ENCODE peak calls at places on chromosomes 6 and 20, in six cellular contexts. One of them, this sample, is unnamed.

GRCh38 chr6:319177-320131 is 27.2 kb downstream of the DUSP22 start:
- DNase-seq in EL: no peak
- DNase-seq in GM04504: no peak
- DNase-seq in NCI-H774: no peak
- DNase-seq in pancreas: peak; percentile 30
- DNase-seq in GM03348: no peak
- DNase-seq in this sample: no peak

GRCh38 chr20:20466341-20466879 is 98.5 kb downstream of the INSM1 start:
- DNase-seq in EL: peak; percentile 47
- DNase-seq in GM04504: peak; percentile 52
- DNase-seq in NCI-H774: no peak
- DNase-seq in pancreas: no peak
- DNase-seq in GM03348: peak; percentile 75
- DNase-seq in this sample: no peak

GRCh38 chr6:76072562-76072961 is at the start of gene IMPG1:
- DNase-seq in EL: no peak
- DNase-seq in GM04504: no peak
- DNase-seq in NCI-H774: no peak
- DNase-seq in pancreas: no peak
- DNase-seq in GM03348: no peak
- DNase-seq in this sample: no peak

GRCh38 chr20:46253391-46253790 is 54.9 kb downstream of the CDH22 start:
- DNase-seq in EL: peak; percentile 14
- DNase-seq in GM04504: no peak
- DNase-seq in NCI-H774: peak; percentile 15
- DNase-seq in pancreas: no peak
- DNase-seq in GM03348: peak; percentile 27
- DNase-seq in this sample: no peak

GRCh38 chr6:160030103-160030502 is 61.2 kb downstream of the IGF2R start:
- DNase-seq in EL: peak; percentile 97
- DNase-seq in GM04504: peak; percentile 91
- DNase-seq in NCI-H774: no peak
- DNase-seq in pancreas: peak; percentile 80
- DNase-seq in GM03348: peak; percentile 92
- DNase-seq in this sample: peak; percentile 91

GRCh38 chr6:20661721-20662120 is 127.5 kb downstream of the CDKAL1 start:
- DNase-seq in EL: no peak
- DNase-seq in GM04504: no peak
- DNase-seq in NCI-H774: peak; percentile 64
- DNase-seq in pancreas: no peak
- DNase-seq in GM03348: no peak
- DNase-seq in this sample: no peak

GRCh38 chr6:166619912-166620311 is 7.1 kb downstream of the RPS6KA2 start:
- DNase-seq in EL: peak; percentile 96
- DNase-seq in GM04504: peak; percentile 96
- DNase-seq in NCI-H774: no peak
- DNase-seq in pancreas: no peak
- DNase-seq in GM03348: peak; percentile 81
- DNase-seq in this sample: peak; percentile 75

GRCh38 chr6:158793432-158793831 is 25.7 kb downstream of the EZR start:
- DNase-seq in EL: peak; percentile 57
- DNase-seq in GM04504: no peak
- DNase-seq in NCI-H774: peak; percentile 6
- DNase-seq in pancreas: no peak
- DNase-seq in GM03348: peak; percentile 50
- DNase-seq in this sample: no peak

GRCh38 chr20:59807909-59808728 is 125.3 kb downstream of the SYCP2 start:
- DNase-seq in EL: no peak
- DNase-seq in GM04504: no peak
- DNase-seq in NCI-H774: no peak
- DNase-seq in pancreas: peak; percentile 31
- DNase-seq in GM03348: no peak
- DNase-seq in this sample: peak; percentile 25

GRCh38 chr6:39808934-39809333 is 16.8 kb downstream of the DAAM2 start:
- DNase-seq in EL: no peak
- DNase-seq in GM04504: no peak
- DNase-seq in NCI-H774: no peak
- DNase-seq in pancreas: no peak
- DNase-seq in GM03348: no peak
- DNase-seq in this sample: no peak

GRCh38 chr6:128307671-128308070 is 212.7 kb downstream of the PTPRK start:
- DNase-seq in EL: peak; percentile 13
- DNase-seq in GM04504: no peak
- DNase-seq in NCI-H774: no peak
- DNase-seq in pancreas: no peak
- DNase-seq in GM03348: no peak
- DNase-seq in this sample: no peak

GRCh38 chr6:143061597-143062385 is 1.1 kb downstream of the AIG1 start:
- DNase-seq in EL: no peak
- DNase-seq in GM04504: no peak
- DNase-seq in NCI-H774: no peak
- DNase-seq in pancreas: no peak
- DNase-seq in GM03348: no peak
- DNase-seq in this sample: no peak

GRCh38 chr6:137705166-137706064 is 161.6 kb upstream of the TNFAIP3 start:
- DNase-seq in EL: peak; percentile 65
- DNase-seq in GM04504: peak; percentile 29
- DNase-seq in NCI-H774: peak; percentile 42
- DNase-seq in pancreas: peak; percentile 77
- DNase-seq in GM03348: peak; percentile 82
- DNase-seq in this sample: peak; percentile 58

GRCh38 chr20:3681931-3682820 is at the start of gene ADAM33:
- DNase-seq in EL: peak; percentile 52
- DNase-seq in GM04504: no peak
- DNase-seq in NCI-H774: no peak
- DNase-seq in pancreas: no peak
- DNase-seq in GM03348: peak; percentile 83
- DNase-seq in this sample: no peak

GRCh38 chr20:20820104-20820503 is 107.7 kb upstream of the RALGAPA2 start:
- DNase-seq in EL: peak; percentile 5
- DNase-seq in GM04504: no peak
- DNase-seq in NCI-H774: no peak
- DNase-seq in pancreas: no peak
- DNase-seq in GM03348: peak; percentile 27
- DNase-seq in this sample: no peak

GRCh38 chr6:75745404-75745803 is 3.6 kb upstream of the MYO6 start:
- DNase-seq in EL: no peak
- DNase-seq in GM04504: no peak
- DNase-seq in NCI-H774: no peak
- DNase-seq in pancreas: no peak
- DNase-seq in GM03348: no peak
- DNase-seq in this sample: no peak

GRCh38 chr20:61628901-61629300 is 376.8 kb downstream of the CDH4 start:
- DNase-seq in EL: no peak
- DNase-seq in GM04504: no peak
- DNase-seq in NCI-H774: no peak
- DNase-seq in pancreas: no peak
- DNase-seq in GM03348: no peak
- DNase-seq in this sample: no peak

GRCh38 chr6:141463237-141463977 is 669.3 kb upstream of the GJE1 start:
- DNase-seq in EL: peak; percentile 20
- DNase-seq in GM04504: no peak
- DNase-seq in NCI-H774: no peak
- DNase-seq in pancreas: no peak
- DNase-seq in GM03348: peak; percentile 33
- DNase-seq in this sample: no peak

GRCh38 chr20:19487420-19487819 is 270.6 kb upstream of the RIN2 start:
- DNase-seq in EL: no peak
- DNase-seq in GM04504: no peak
- DNase-seq in NCI-H774: no peak
- DNase-seq in pancreas: no peak
- DNase-seq in GM03348: no peak
- DNase-seq in this sample: no peak

GRCh38 chr20:25697132-25697446 is 436 bp upstream of the ZNF337 start:
- DNase-seq in EL: no peak
- DNase-seq in GM04504: no peak
- DNase-seq in NCI-H774: no peak
- DNase-seq in pancreas: no peak
- DNase-seq in GM03348: no peak
- DNase-seq in this sample: no peak

This sample was measured in lung.